ENCODE peak calls at places on chromosome 11, in eight cellular contexts. One of them, this sample, is unnamed.

GRCh38 chr11:33016654-33017053 is 976 bp downstream of the DEPDC7 start:
- DNase-seq in uterus: no peak
- DNase-seq in lower leg skin: no peak
- DNase-seq in IMR-90: no peak
- DNase-seq in HCT116: no peak
- DNase-seq in ovary: no peak
- DNase-seq in adrenal gland: no peak
- DNase-seq in esophagus muscularis mucosa: no peak
- DNase-seq in this sample: no peak

GRCh38 chr11:131423715-131424114 is 53.3 kb downstream of the NTM start:
- DNase-seq in IMR-90: peak
- DNase-seq in ovary: no peak
- DNase-seq in HCT116: no peak
- DNase-seq in adrenal gland: no peak
- DNase-seq in lower leg skin: no peak
- DNase-seq in esophagus muscularis mucosa: no peak
- DNase-seq in uterus: no peak
- DNase-seq in this sample: no peak

GRCh38 chr11:120424185-120424969 is 87.2 kb upstream of the GRIK4 start:
- DNase-seq in lower leg skin: no peak
- DNase-seq in ovary: no peak
- DNase-seq in esophagus muscularis mucosa: no peak
- DNase-seq in HCT116: no peak
- DNase-seq in uterus: no peak
- DNase-seq in adrenal gland: no peak
- DNase-seq in IMR-90: peak
- DNase-seq in this sample: no peak

GRCh38 chr11:78290293-78291176 is 101.8 kb downstream of the USP35 start:
- DNase-seq in adrenal gland: peak
- DNase-seq in ovary: no peak
- DNase-seq in lower leg skin: no peak
- DNase-seq in HCT116: no peak
- DNase-seq in IMR-90: peak
- DNase-seq in uterus: no peak
- DNase-seq in esophagus muscularis mucosa: no peak
- DNase-seq in this sample: no peak

GRCh38 chr11:87675993-87676392 is 499.2 kb downstream of the RAB38 start:
- DNase-seq in esophagus muscularis mucosa: no peak
- DNase-seq in HCT116: no peak
- DNase-seq in IMR-90: no peak
- DNase-seq in ovary: no peak
- DNase-seq in lower leg skin: no peak
- DNase-seq in adrenal gland: no peak
- DNase-seq in uterus: no peak
- DNase-seq in this sample: no peak

GRCh38 chr11:2522636-2523255 is 77.9 kb downstream of the KCNQ1 start:
- DNase-seq in ovary: no peak
- DNase-seq in adrenal gland: peak
- DNase-seq in uterus: peak
- DNase-seq in IMR-90: no peak
- DNase-seq in lower leg skin: peak
- DNase-seq in HCT116: no peak
- DNase-seq in esophagus muscularis mucosa: peak
- DNase-seq in this sample: no peak

GRCh38 chr11:99020324-99021225 is at the start of gene CNTN5:
- DNase-seq in esophagus muscularis mucosa: peak
- DNase-seq in lower leg skin: peak
- DNase-seq in ovary: no peak
- DNase-seq in uterus: peak
- DNase-seq in HCT116: no peak
- DNase-seq in IMR-90: peak
- DNase-seq in adrenal gland: peak
- DNase-seq in this sample: peak

GRCh38 chr11:7694953-7695271 is 11.4 kb downstream of the OVCH2 start:
- DNase-seq in IMR-90: no peak
- DNase-seq in uterus: no peak
- DNase-seq in adrenal gland: no peak
- DNase-seq in lower leg skin: no peak
- DNase-seq in ovary: no peak
- DNase-seq in HCT116: no peak
- DNase-seq in esophagus muscularis mucosa: no peak
- DNase-seq in this sample: no peak

GRCh38 chr11:15617126-15617525 is 502.4 kb downstream of the INSC start:
- DNase-seq in HCT116: no peak
- DNase-seq in esophagus muscularis mucosa: no peak
- DNase-seq in ovary: no peak
- DNase-seq in uterus: no peak
- DNase-seq in lower leg skin: no peak
- DNase-seq in adrenal gland: no peak
- DNase-seq in IMR-90: no peak
- DNase-seq in this sample: no peak

GRCh38 chr11:45736424-45736823 is 68.5 kb upstream of the SLC35C1 start:
- DNase-seq in ovary: no peak
- DNase-seq in lower leg skin: no peak
- DNase-seq in IMR-90: peak
- DNase-seq in uterus: no peak
- DNase-seq in esophagus muscularis mucosa: no peak
- DNase-seq in HCT116: no peak
- DNase-seq in adrenal gland: no peak
- DNase-seq in this sample: no peak

GRCh38 chr11:1821562-1821961 is 13.2 kb upstream of the SYT8 start:
- DNase-seq in IMR-90: no peak
- DNase-seq in uterus: no peak
- DNase-seq in adrenal gland: no peak
- DNase-seq in HCT116: no peak
- DNase-seq in esophagus muscularis mucosa: no peak
- DNase-seq in lower leg skin: no peak
- DNase-seq in ovary: no peak
- DNase-seq in this sample: no peak

GRCh38 chr11:46345881-46346484 is 1.3 kb upstream of the DGKZ start:
- DNase-seq in IMR-90: no peak
- DNase-seq in esophagus muscularis mucosa: no peak
- DNase-seq in HCT116: no peak
- DNase-seq in uterus: no peak
- DNase-seq in lower leg skin: no peak
- DNase-seq in ovary: no peak
- DNase-seq in adrenal gland: no peak
- DNase-seq in this sample: no peak

DNA sequence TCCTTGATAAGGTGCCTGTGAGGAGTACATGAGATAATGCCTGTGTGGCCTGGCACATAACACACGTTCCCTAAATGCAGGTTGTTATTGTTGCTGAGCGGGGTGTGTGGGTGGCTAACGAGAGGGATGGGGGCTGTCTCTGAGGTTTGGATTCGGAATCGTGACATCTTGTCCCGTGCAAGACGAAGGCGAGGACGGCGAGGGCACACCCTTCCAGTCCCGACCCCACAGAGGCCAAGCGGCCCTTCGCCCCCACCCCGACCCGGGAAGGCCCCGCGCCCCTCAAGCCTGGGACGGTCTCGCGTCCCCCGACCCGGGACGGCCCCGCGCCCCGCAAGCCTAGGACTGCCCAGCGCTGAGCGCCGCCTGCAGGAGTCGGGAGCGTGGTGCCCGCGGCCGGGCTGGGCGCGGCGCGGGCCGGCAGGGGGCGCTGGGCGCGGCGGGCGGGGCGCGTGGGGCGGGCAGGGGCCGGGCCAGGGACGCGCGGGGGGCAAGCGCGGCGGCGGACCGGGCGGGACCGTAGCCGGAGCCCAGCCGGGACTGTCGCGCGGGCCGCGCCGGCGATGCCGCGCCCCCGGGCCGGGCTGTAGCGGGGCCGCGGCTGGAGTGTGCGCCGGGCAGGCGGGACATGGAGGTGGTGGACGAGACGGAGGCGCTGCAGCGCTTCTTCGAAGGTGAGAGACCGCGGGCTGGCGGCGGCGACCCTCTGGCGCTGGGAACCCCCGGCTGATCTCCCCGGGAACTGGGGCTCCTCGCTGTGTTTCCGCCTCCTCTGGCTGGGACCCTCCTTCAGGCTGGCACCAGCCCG is at the start of gene MYRF:
- DNase-seq in uterus: no peak
- DNase-seq in esophagus muscularis mucosa: no peak
- DNase-seq in lower leg skin: peak
- DNase-seq in HCT116: no peak
- DNase-seq in IMR-90: peak
- DNase-seq in ovary: peak
- DNase-seq in adrenal gland: peak
- DNase-seq in this sample: peak
- TF ChIP-seq POLR2A in uterus: no peak
- TF ChIP-seq POLR2A in esophagus muscularis mucosa: no peak
- TF ChIP-seq POLR2A in lower leg skin: no peak
- TF ChIP-seq POLR2A in HCT116: no peak
- TF ChIP-seq POLR2A in IMR-90: no peak
- TF ChIP-seq POLR2A in ovary: no peak
- TF ChIP-seq POLR2A in adrenal gland: no peak
- TF ChIP-seq POLR2A in this sample: peak

GRCh38 chr11:134126197-134126822 is 57.4 kb downstream of the JAM3 start:
- DNase-seq in ovary: no peak
- DNase-seq in HCT116: no peak
- DNase-seq in lower leg skin: no peak
- DNase-seq in IMR-90: peak
- DNase-seq in esophagus muscularis mucosa: peak
- DNase-seq in uterus: no peak
- DNase-seq in adrenal gland: peak
- DNase-seq in this sample: peak
- TF ChIP-seq POLR2A in ovary: no peak
- TF ChIP-seq POLR2A in HCT116: no peak
- TF ChIP-seq POLR2A in lower leg skin: no peak
- TF ChIP-seq POLR2A in IMR-90: no peak
- TF ChIP-seq POLR2A in esophagus muscularis mucosa: no peak
- TF ChIP-seq POLR2A in uterus: no peak
- TF ChIP-seq POLR2A in adrenal gland: no peak
- TF ChIP-seq POLR2A in this sample: no peak

GRCh38 chr11:60935676-60936442 is 11.6 kb downstream of the TMEM132A start:
- DNase-seq in esophagus muscularis mucosa: no peak
- DNase-seq in HCT116: no peak
- DNase-seq in IMR-90: no peak
- DNase-seq in uterus: no peak
- DNase-seq in ovary: no peak
- DNase-seq in adrenal gland: no peak
- DNase-seq in lower leg skin: peak
- DNase-seq in this sample: no peak
- TF ChIP-seq POLR2A in esophagus muscularis mucosa: no peak
- TF ChIP-seq POLR2A in HCT116: no peak
- TF ChIP-seq POLR2A in IMR-90: no peak
- TF ChIP-seq POLR2A in uterus: no peak
- TF ChIP-seq POLR2A in ovary: no peak
- TF ChIP-seq POLR2A in adrenal gland: no peak
- TF ChIP-seq POLR2A in lower leg skin: no peak
- TF ChIP-seq POLR2A in this sample: no peak

DNA sequence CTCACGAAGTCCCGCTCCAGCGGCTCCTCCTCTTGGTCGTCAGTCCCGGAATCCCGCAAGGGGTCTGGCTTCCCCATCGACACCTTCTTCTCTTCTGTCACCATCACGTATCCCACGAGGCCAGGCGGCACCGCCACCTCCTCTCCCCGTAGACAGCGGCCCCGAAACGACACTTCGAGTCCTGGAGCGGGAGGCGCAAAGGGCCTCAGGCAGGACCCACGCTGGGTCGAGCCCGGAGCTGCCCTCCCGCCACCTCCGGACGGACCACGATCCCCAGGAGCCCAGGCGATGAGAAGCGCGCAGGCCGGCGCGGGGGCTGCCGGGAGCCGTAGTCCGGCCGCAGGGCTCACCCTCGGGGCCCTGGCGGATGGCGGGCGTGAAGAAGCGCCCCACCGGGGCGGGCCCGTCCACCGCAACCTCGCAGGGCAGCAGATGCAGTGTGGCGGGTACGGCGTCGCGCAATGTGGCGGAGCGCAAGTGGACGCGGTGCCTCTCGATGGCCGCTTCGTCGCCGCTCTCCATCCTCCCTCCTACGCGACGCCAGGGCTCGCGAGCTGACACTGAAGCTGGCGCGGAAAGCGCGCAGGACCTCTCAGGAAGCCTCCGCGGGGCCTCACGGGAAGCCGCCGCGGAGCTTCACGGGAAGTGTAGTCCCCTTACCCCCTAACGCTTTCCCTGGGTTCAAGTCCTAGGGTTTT is at the start of gene RNASEH2C:
- DNase-seq in esophagus muscularis mucosa: peak
- DNase-seq in adrenal gland: peak
- DNase-seq in lower leg skin: peak
- DNase-seq in uterus: peak
- DNase-seq in HCT116: peak
- DNase-seq in IMR-90: peak
- DNase-seq in ovary: peak
- DNase-seq in this sample: peak
- TF ChIP-seq POLR2A in esophagus muscularis mucosa: peak
- TF ChIP-seq POLR2A in adrenal gland: peak
- TF ChIP-seq POLR2A in lower leg skin: no peak
- TF ChIP-seq POLR2A in uterus: peak
- TF ChIP-seq POLR2A in HCT116: peak
- TF ChIP-seq POLR2A in IMR-90: peak
- TF ChIP-seq POLR2A in ovary: peak
- TF ChIP-seq POLR2A in this sample: peak

GRCh38 chr11:35248558-35249323 is 109.8 kb downstream of the CD44 start:
- DNase-seq in lower leg skin: no peak
- DNase-seq in ovary: no peak
- DNase-seq in adrenal gland: no peak
- DNase-seq in esophagus muscularis mucosa: no peak
- DNase-seq in uterus: no peak
- DNase-seq in IMR-90: no peak
- DNase-seq in HCT116: no peak
- DNase-seq in this sample: no peak
- TF ChIP-seq POLR2A in lower leg skin: no peak
- TF ChIP-seq POLR2A in ovary: no peak
- TF ChIP-seq POLR2A in adrenal gland: no peak
- TF ChIP-seq POLR2A in esophagus muscularis mucosa: no peak
- TF ChIP-seq POLR2A in uterus: no peak
- TF ChIP-seq POLR2A in IMR-90: no peak
- TF ChIP-seq POLR2A in HCT116: no peak
- TF ChIP-seq POLR2A in this sample: no peak

GRCh38 chr11:67267188-67268035 is 1.1 kb downstream of the GRK2 start:
- DNase-seq in esophagus muscularis mucosa: no peak
- DNase-seq in IMR-90: no peak
- DNase-seq in adrenal gland: no peak
- DNase-seq in ovary: peak
- DNase-seq in lower leg skin: no peak
- DNase-seq in HCT116: no peak
- DNase-seq in uterus: peak
- DNase-seq in this sample: no peak
- TF ChIP-seq POLR2A in esophagus muscularis mucosa: no peak
- TF ChIP-seq POLR2A in IMR-90: no peak
- TF ChIP-seq POLR2A in adrenal gland: no peak
- TF ChIP-seq POLR2A in ovary: no peak
- TF ChIP-seq POLR2A in lower leg skin: no peak
- TF ChIP-seq POLR2A in HCT116: no peak
- TF ChIP-seq POLR2A in uterus: no peak
- TF ChIP-seq POLR2A in this sample: no peak